ENCODE peak calls at places on chromosomes 12 and 14, in seven cellular contexts. R, J, V, F, P, X and I are unnamed samples.

GRCh38 chr14:76924363-76925151 is 98.3 kb downstream of the LRRC74A start:
- DNase-seq in R (peak; percentile 99), J (no peak), V (no peak), F (peak; percentile 61), P (no peak), X (no peak), I (no peak)

GRCh38 chr12:44574586-44574985 is 301.5 kb downstream of the NELL2 start:
- DNase-seq in R (no peak), J (no peak), V (no peak), F (no peak), P (no peak), X (no peak), I (no peak)

GRCh38 chr14:38958589-38958988 is 144.4 kb downstream of the SEC23A start:
- DNase-seq in R (no peak), J (no peak), V (no peak), F (no peak), P (no peak), X (no peak), I (no peak)

GRCh38 chr12:2287151-2287550 is 234.4 kb downstream of the CACNA1C start:
- DNase-seq in R (no peak), J (no peak), V (no peak), F (no peak), P (no peak), X (no peak), I (no peak)

GRCh38 chr12:11943919-11944318 is 126.8 kb upstream of the BCL2L14 start:
- DNase-seq in R (no peak), J (no peak), V (no peak), F (no peak), P (no peak), X (no peak), I (peak; percentile 24)

GRCh38 chr12:24823808-24824515 is 124.9 kb downstream of the BCAT1 start:
- DNase-seq in R (no peak), J (no peak), V (no peak), F (no peak), P (no peak), X (no peak), I (no peak)

GRCh38 chr12:106118278-106118820 is 20.4 kb downstream of the NUAK1 start:
- DNase-seq in R (no peak), J (no peak), V (no peak), F (no peak), P (no peak), X (no peak), I (no peak)

GRCh38 chr12:110742718-110743570 is at the start of gene PPP1CC:
- DNase-seq in R (peak; percentile 98), J (peak; percentile 92), V (peak; percentile 89), F (peak; percentile 94), P (peak; percentile 94), X (peak; percentile 98), I (peak; percentile 99)

GRCh38 chr12:91413591-91413990 is 231.0 kb upstream of the DCN start:
- DNase-seq in R (no peak), J (no peak), V (no peak), F (no peak), P (no peak), X (no peak), I (no peak)

GRCh38 chr12:127041985-127042625 is 1224.9 kb upstream of the TMEM132C start:
- DNase-seq in R (no peak), J (no peak), V (no peak), F (no peak), P (no peak), X (no peak), I (no peak)

GRCh38 chr12:124490584-124491305 is 76.7 kb downstream of the NCOR2 start:
- DNase-seq in R (no peak), J (no peak), V (no peak), F (peak; percentile 86), P (peak; percentile 92), X (no peak), I (no peak)

GRCh38 chr14:65972891-65973290 is 513.3 kb upstream of the CCDC196 start:
- DNase-seq in R (no peak), J (no peak), V (peak; percentile 44), F (no peak), P (no peak), X (no peak), I (no peak)

GRCh38 chr12:13347241-13348043 is 150.9 kb downstream of the EMP1 start:
- DNase-seq in R (no peak), J (no peak), V (peak; percentile 56), F (no peak), P (no peak), X (no peak), I (no peak)

GRCh38 chr14:56199095-56199975 is 81.1 kb downstream of the PELI2 start:
- DNase-seq in R (no peak), J (peak; percentile 52), V (peak; percentile 99), F (peak; percentile 42), P (no peak), X (no peak), I (peak; percentile 50)

DNA sequence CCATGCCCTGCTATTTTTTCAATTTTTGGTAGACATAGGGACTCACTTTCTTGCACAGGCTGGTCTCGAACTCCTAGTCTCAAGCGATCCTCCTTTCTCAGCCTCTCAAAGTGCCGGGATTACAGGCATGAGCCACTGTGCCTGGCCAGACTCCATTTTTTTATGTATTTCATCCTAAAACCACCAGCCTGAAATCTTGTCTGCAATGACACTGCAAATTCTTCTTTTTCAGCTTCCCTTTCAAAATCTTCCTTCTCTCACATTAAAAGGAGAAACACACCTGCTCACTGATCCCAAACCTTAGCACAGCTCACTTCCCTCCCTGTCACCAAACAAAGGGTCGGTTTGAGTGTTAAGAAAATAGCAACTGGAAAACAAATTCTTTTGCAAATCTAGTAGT is 62.6 kb downstream of the PPP2R5E start:
- DNase-seq in R (no peak), J (no peak), V (no peak), F (no peak), P (no peak), X (no peak), I (no peak)
- H3K4me1 ChIP-seq in R (peaks cover 7% of the 10 kb centered on the region), J (no peaks in the 10 kb centered on the region), V (peaks cover 6% of the 10 kb centered on the region), F (peaks cover 49% of the 10 kb centered on the region), P (peaks cover 62% of the 10 kb centered on the region), X (peaks cover 66% of the 10 kb centered on the region), I (peaks cover 64% of the 10 kb centered on the region)

GRCh38 chr14:105458010-105458409 is 16.6 kb upstream of the CRIP2 start:
- DNase-seq in R (no peak), J (no peak), V (no peak), F (no peak), P (no peak), X (no peak), I (no peak)
- TF ChIP-seq CTCF in R (no peak), J (no peak), V (no peak), F (no peak), P (no peak), X (no peak), I (no peak)

GRCh38 chr12:77190022-77190421 is 124.7 kb upstream of the E2F7 start:
- DNase-seq in R (no peak), J (no peak), V (peak; percentile 89), F (no peak), P (no peak), X (no peak), I (no peak)
- H3K4me3 ChIP-seq in R (no peak overlapping the region), J (no peak overlapping the region), V (no peak overlapping the region), F (no peak overlapping the region), P (no peak overlapping the region), X (no peak overlapping the region), I (no peak overlapping the region)

DNA sequence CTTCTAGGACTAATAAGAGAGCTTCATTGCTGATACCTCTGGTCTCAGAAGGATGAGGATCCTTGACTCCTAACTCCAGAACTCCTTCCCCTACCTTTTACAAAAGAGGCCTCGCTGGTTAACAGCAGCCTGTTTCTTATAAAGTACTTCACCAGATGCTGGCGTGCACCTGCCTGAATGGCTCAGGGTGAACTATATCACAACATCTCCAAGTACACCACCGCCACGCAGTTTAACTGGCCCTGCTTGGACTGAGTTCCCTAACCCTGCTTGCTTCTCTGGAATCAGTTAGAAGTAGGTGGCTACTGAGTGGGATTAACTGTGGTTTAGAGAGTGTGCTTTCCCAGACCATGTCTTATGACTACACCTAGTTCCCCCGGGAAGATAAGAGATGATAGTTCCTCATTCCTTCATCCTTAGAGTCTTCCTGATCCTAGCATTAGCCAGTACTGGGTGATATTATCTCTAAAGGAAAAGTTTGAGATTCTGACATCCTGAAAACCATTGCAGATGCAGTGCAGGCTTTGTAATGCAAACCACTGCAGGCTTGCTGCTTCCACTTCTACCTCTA is 3.0 kb downstream of the FOXJ2 start:
- DNase-seq in R (no peak), J (no peak), V (peak; percentile 57), F (no peak), P (no peak), X (no peak), I (no peak)
- H3K4me1 ChIP-seq in R (peaks cover 68% of the 10 kb centered on the region), J (peaks cover 24% of the 10 kb centered on the region), V (peaks cover 24% of the 10 kb centered on the region), F (peaks cover 67% of the 10 kb centered on the region), P (peaks cover 88% of the 10 kb centered on the region), X (peaks cover 77% of the 10 kb centered on the region), I (peaks cover 78% of the 10 kb centered on the region)

GRCh38 chr12:51370667-51371066 is 20.5 kb downstream of the GALNT6 start:
- DNase-seq in R (no peak), J (no peak), V (no peak), F (no peak), P (no peak), X (no peak), I (no peak)

GRCh38 chr12:51374346-51374745 is 16.9 kb downstream of the GALNT6 start:
- DNase-seq in R (no peak), J (no peak), V (no peak), F (no peak), P (no peak), X (peak; percentile 20), I (no peak)

GRCh38 chr12:51371295-51371953 is 19.8 kb downstream of the GALNT6 start:
- DNase-seq in R (peak; percentile 46), J (peak; percentile 82), V (peak; percentile 97), F (peak; percentile 94), P (peak; percentile 26), X (no peak), I (no peak)

GRCh38 chr12:51373222-51373621 is 18.0 kb downstream of the GALNT6 start:
- DNase-seq in R (no peak), J (no peak), V (no peak), F (no peak), P (no peak), X (no peak), I (no peak)

DNA sequence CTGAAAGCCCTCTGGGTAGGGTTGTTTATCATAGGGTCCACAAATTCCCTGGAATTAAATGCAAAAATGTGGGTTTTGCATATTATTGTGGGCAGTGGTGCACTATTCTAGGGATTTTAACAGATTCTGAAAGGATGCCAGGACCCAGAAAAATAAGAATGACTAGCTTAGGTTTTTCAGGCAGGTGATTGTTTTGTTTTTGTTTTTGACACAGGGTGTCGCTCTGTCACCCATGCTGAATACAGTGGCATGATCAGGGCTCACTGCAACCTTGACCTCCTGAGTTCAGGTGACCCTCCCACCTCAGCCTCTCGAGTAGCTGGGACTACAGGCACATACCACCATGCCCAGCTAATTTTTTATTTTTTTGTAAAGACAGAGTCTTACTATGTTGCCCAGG is 19.2 kb downstream of the GALNT6 start:
- DNase-seq in R (no peak), J (no peak), V (no peak), F (no peak), P (no peak), X (no peak), I (no peak)
- TF ChIP-seq CTCF in R (no peak), J (no peak), V (no peak), F (no peak), P (no peak), X (no peak), I (no peak)